ENCODE peak calls at places on chromosome 2, in six cellular contexts. Q is A549, D is IMR-90, K is K562, A is HepG2, P is SK-N-SH. F is an unnamed sample.

GRCh38 chr2:158936978-158937377 is 31.5 kb upstream of the TANC1 start:
- DNase-seq in Q (no peak), D (peak), K (no peak), A (no peak), P (no peak), F (no peak)

GRCh38 chr2:111898703-111899514 is 502 bp downstream of the MERTK start:
- DNase-seq in Q (no peak), D (no peak), K (no peak), A (no peak), P (no peak), F (no peak)

GRCh38 chr2:15675456-15676195 is 84.0 kb downstream of the DDX1 start:
- DNase-seq in Q (peak), D (no peak), K (no peak), A (no peak), P (peak), F (no peak)

GRCh38 chr2:172172513-172173217 is 70.0 kb upstream of the DLX2 start:
- DNase-seq in Q (peak), D (peak), K (peak), A (peak), P (peak), F (no peak)

GRCh38 chr2:71306762-71307161 is 24.8 kb upstream of the ZNF638 start:
- DNase-seq in Q (no peak), D (no peak), K (peak), A (no peak), P (no peak), F (no peak)

GRCh38 chr2:40096360-40096759 is 317.3 kb upstream of the THUMPD2 start:
- DNase-seq in Q (no peak), D (peak), K (no peak), A (no peak), P (no peak), F (no peak)

GRCh38 chr2:237603718-237604362 is 13.3 kb upstream of the RAB17 start:
- DNase-seq in Q (no peak), D (peak), K (no peak), A (peak), P (no peak), F (peak)

GRCh38 chr2:112690853-112691390 is 29.9 kb upstream of the NT5DC4 start:
- DNase-seq in Q (peak), D (peak), K (peak), A (peak), P (peak), F (no peak)

GRCh38 chr2:135212757-135213156 is 160.7 kb downstream of the RAB3GAP1 start:
- DNase-seq in Q (no peak), D (peak), K (no peak), A (no peak), P (no peak), F (no peak)

GRCh38 chr2:205902041-205902898 is 183.7 kb downstream of the INO80D start:
- DNase-seq in Q (no peak), D (peak), K (peak), A (peak), P (peak), F (no peak)

GRCh38 chr2:216017365-216017764 is 4.0 kb upstream of the MREG start:
- DNase-seq in Q (no peak), D (peak), K (no peak), A (no peak), P (peak), F (peak)

GRCh38 chr2:196534533-196534932 is 105.0 kb upstream of the CCDC150 start:
- DNase-seq in Q (no peak), D (no peak), K (no peak), A (no peak), P (no peak), F (no peak)

GRCh38 chr2:159133795-159134194 is 152.7 kb downstream of the WDSUB1 start:
- DNase-seq in Q (no peak), D (peak), K (no peak), A (no peak), P (no peak), F (no peak)

DNA sequence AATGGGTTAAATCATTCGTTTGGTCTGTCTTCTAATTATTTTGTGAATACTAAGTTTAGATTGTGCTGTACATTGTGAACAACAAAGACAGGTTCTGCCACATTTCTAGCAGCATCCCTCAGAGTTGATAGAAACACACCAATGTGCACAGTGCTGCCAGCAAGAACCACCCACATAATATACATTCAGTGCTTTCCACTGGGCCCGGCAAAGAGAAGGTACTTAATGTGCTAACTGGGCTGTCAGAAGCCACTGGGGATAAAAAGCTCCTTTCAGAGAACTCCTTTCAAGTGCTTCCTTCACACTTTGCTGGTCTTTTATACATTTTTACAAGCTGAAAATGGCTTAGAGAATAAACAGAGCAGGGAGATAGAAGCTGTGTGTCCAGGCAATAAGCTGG is 58.0 kb upstream of the CAPN13 start:
- DNase-seq in Q (no peak), D (no peak), K (no peak), A (no peak), P (no peak), F (no peak)
- TF ChIP-seq SMC3 in Q (no peak), D (no peak), K (no peak), A (no peak), P (no peak), F (no peak)

GRCh38 chr2:78264130-78264529 is 742.0 kb upstream of the LRRTM4 start:
- DNase-seq in Q (no peak), D (no peak), K (no peak), A (no peak), P (no peak), F (no peak)

GRCh38 chr2:78261454-78261853 is 739.3 kb upstream of the LRRTM4 start:
- DNase-seq in Q (no peak), D (no peak), K (no peak), A (no peak), P (no peak), F (no peak)

GRCh38 chr2:78263571-78263970 is 741.4 kb upstream of the LRRTM4 start:
- DNase-seq in Q (no peak), D (no peak), K (no peak), A (no peak), P (no peak), F (no peak)

GRCh38 chr2:78260861-78261260 is 738.7 kb upstream of the LRRTM4 start:
- DNase-seq in Q (no peak), D (no peak), K (no peak), A (peak), P (no peak), F (no peak)

DNA sequence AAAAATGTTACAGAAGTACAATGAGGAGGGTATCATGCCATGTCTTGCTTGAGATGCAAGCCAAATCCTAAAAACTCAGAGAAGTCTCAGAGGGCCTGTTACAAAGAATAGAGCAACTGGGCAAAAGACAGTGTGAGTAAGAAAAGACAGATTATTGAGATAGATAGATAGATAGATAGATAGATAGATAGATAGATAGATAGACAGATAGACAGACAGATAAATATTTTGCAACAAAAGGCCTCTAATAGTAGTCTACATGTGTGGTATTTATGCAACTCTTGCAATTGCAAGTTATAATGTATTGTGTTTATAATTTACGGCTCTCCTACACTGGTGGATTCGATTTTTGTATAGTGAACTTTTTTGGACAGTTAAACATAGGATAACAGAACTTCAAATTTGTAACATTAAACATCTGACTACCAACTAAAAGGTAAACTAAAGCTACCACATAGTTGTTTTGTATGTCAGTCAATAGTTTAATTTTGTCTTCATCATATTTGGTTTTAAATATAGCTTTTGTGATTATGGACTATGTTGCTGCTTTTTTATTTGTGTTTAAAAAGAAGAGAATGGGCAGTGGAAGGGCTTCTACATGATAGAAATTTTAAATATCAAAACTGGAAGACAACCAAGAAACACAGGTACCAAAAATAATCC is 740.7 kb upstream of the LRRTM4 start:
- DNase-seq in Q (no peak), D (no peak), K (no peak), A (no peak), P (no peak), F (no peak)
- TF ChIP-seq SMC3 in Q (no peak), D (no peak), K (no peak), A (no peak), P (no peak), F (no peak)

DNA sequence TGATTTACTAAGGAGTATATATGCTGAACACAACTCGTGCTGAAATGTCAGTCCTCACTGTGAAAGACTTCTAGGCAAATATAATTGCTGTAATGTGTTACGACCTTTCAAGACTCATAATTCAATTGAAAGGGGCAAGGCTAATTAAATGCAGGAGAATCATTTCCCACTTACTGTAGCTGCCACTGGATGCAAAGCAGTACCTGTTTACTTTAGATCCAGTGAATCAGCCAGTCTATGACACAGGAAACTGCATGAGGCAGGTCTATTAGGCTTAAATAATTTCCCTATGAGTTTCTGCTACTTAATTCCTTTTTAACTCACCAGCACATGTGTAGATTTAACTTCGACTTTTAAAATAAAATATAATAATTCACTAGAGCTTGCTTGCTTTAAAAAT is 125.6 kb downstream of the CTNNA2 start:
- DNase-seq in Q (no peak), D (no peak), K (no peak), A (no peak), P (peak), F (no peak)
- TF ChIP-seq SMC3 in Q (no peak), D (no peak), K (no peak), A (no peak), P (no peak), F (no peak)

GRCh38 chr2:45869165-45869501 is 217.7 kb downstream of the PRKCE start:
- DNase-seq in Q (no peak), D (peak), K (no peak), A (no peak), P (no peak), F (no peak)
- TF ChIP-seq SMC3 in Q (no peak), D (no peak), K (no peak), A (no peak), P (no peak), F (no peak)

GRCh38 chr2:128585706-128586105 is 267.0 kb upstream of the HS6ST1 start:
- DNase-seq in Q (no peak), D (peak), K (no peak), A (no peak), P (no peak), F (no peak)

GRCh38 chr2:128591841-128592822 is 273.5 kb upstream of the HS6ST1 start:
- DNase-seq in Q (no peak), D (no peak), K (no peak), A (no peak), P (no peak), F (no peak)

GRCh38 chr2:128591022-128591840 is 272.6 kb upstream of the HS6ST1 start:
- DNase-seq in Q (no peak), D (no peak), K (no peak), A (no peak), P (no peak), F (no peak)

GRCh38 chr2:128590309-128591021 is 271.8 kb upstream of the HS6ST1 start:
- DNase-seq in Q (no peak), D (no peak), K (no peak), A (no peak), P (no peak), F (no peak)

DNA sequence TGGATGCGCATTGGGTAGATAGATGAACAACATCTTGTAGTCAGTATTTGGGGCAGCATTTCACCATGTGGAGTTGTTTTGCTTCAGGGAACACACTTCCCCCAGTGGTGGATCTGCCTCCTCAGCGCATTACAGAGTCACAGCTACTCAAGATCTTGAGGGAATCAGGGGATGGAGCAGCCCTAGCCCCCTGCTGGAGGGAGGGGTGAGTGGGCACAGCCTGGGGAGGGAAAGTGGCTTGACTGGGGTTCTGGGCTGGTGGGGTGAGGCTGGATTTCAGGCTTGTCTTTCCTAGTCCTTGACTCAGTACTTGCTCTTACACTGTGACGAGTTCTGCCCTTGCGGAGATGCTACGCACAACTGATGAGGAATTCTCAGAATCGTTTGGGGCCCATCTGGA is 271.0 kb upstream of the HS6ST1 start:
- DNase-seq in Q (no peak), D (no peak), K (peak), A (no peak), P (no peak), F (no peak)
- TF ChIP-seq SMC3 in Q (no peak), D (no peak), K (no peak), A (no peak), P (no peak), F (no peak)

GRCh38 chr2:119256574-119256921 is 32.9 kb downstream of the STEAP3 start:
- DNase-seq in Q (no peak), D (no peak), K (no peak), A (no peak), P (peak), F (no peak)

GRCh38 chr2:119254601-119255080 is 31.0 kb downstream of the STEAP3 start:
- DNase-seq in Q (no peak), D (no peak), K (no peak), A (no peak), P (peak), F (no peak)

GRCh38 chr2:119253760-119254600 is 30.3 kb downstream of the STEAP3 start:
- DNase-seq in Q (no peak), D (no peak), K (no peak), A (no peak), P (no peak), F (no peak)

GRCh38 chr2:119257198-119257597 is 33.6 kb downstream of the STEAP3 start:
- DNase-seq in Q (no peak), D (no peak), K (no peak), A (no peak), P (no peak), F (no peak)

GRCh38 chr2:119255760-119256573 is 32.3 kb downstream of the STEAP3 start:
- DNase-seq in Q (peak), D (peak), K (no peak), A (peak), P (peak), F (no peak)
- TF ChIP-seq SMC3 in Q (peak), D (no peak), K (no peak), A (no peak), P (no peak), F (no peak)

GRCh38 chr2:78992451-78992806 is 33.1 kb upstream of the REG3G start:
- DNase-seq in Q (peak), D (no peak), K (no peak), A (peak), P (peak), F (no peak)
- TF ChIP-seq SMC3 in Q (no peak), D (peak), K (no peak), A (peak), P (no peak), F (peak)

F was measured in GM12878.